ENCODE peak calls at places on chromosome 17, in seven cellular contexts. L is CD8-positive, alpha-beta T cell; R is ascending aorta; O is Peyer's patch; Y is H1; P is testis; A is endodermal cell. V is an unnamed sample.

GRCh38 chr17:82487898-82488297 is 29.4 kb downstream of the NARF start:
- DNase-seq in L (no peak), R (no peak), O (no peak), Y (no peak), P (no peak), A (no peak), V (no peak)

GRCh38 chr17:60390881-60391418 is 983 bp downstream of the USP32 start:
- DNase-seq in L (peak; percentile 26), R (no peak), O (peak; percentile 47), Y (no peak), P (peak; percentile 54), A (peak; percentile 72), V (peak; percentile 28)

GRCh38 chr17:41777579-41778188 is 8.8 kb downstream of the JUP start:
- DNase-seq in L (no peak), R (no peak), O (peak; percentile 63), Y (no peak), P (peak; percentile 60), A (no peak), V (peak; percentile 58)

GRCh38 chr17:47808036-47808829 is 13.4 kb downstream of the OSBPL7 start:
- DNase-seq in L (no peak), R (no peak), O (no peak), Y (no peak), P (no peak), A (peak; percentile 36), V (no peak)

GRCh38 chr17:76671123-76671911 is 27.8 kb upstream of the ST6GALNAC1 start:
- DNase-seq in L (peak; percentile 100), R (peak; percentile 99), O (peak; percentile 99), Y (peak; percentile 99), P (peak; percentile 100), A (peak; percentile 100), V (peak; percentile 100)

GRCh38 chr17:59093702-59094231 is 12.9 kb downstream of the TRIM37 start:
- DNase-seq in L (no peak), R (no peak), O (no peak), Y (no peak), P (peak; percentile 29), A (no peak), V (peak; percentile 64)

GRCh38 chr17:72726936-72727335 is 365.6 kb downstream of the SLC39A11 start:
- DNase-seq in L (peak; percentile 39), R (no peak), O (no peak), Y (no peak), P (no peak), A (no peak), V (no peak)

GRCh38 chr17:56676807-56677206 is 83.3 kb downstream of the NOG start:
- DNase-seq in L (no peak), R (no peak), O (no peak), Y (no peak), P (no peak), A (no peak), V (no peak)

GRCh38 chr17:15782809-15783208 is 50.7 kb downstream of the TBC1D26 start:
- DNase-seq in L (no peak), R (no peak), O (peak; percentile 63), Y (no peak), P (peak; percentile 57), A (no peak), V (no peak)

GRCh38 chr17:8109669-8110455 is 8.5 kb downstream of the ALOXE3 start:
- DNase-seq in L (peak; percentile 83), R (no peak), O (peak; percentile 84), Y (no peak), P (peak; percentile 75), A (peak; percentile 96), V (peak; percentile 55)

GRCh38 chr17:15086776-15087175 is 178.3 kb downstream of the PMP22 start:
- DNase-seq in L (no peak), R (no peak), O (no peak), Y (no peak), P (no peak), A (peak; percentile 53), V (no peak)

GRCh38 chr17:82517230-82517865 is 2.2 kb upstream of the FOXK2 start:
- DNase-seq in L (no peak), R (no peak), O (no peak), Y (no peak), P (no peak), A (no peak), V (no peak)

DNA sequence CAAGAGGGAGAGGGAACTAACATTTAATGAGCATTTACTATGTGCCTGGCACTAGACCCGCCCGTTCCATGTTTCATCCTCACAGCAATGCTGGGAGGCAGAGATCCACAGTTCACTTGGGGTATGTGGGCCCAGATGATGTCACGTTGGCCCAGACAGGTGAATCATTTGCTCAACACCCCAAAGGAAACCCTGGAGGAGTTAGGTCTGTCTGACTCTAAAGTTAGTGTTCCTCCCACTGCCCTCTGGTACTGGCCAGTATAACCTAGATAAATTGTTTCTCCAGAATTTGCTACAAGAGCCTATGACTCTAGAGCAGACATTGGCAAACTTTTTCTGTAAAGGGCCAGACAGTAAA is 164.6 kb downstream of the VPS53 start:
- DNase-seq in L (no peak), R (no peak), O (no peak), Y (no peak), P (no peak), A (no peak), V (peak; percentile 16)
- H3K27ac ChIP-seq in L (no peak overlapping the region), R (peak overlapping the region; percentile 89), O (no peak overlapping the region), Y (no peak overlapping the region), P (no peak overlapping the region), A (no peak overlapping the region), V (no peak overlapping the region)

GRCh38 chr17:36786867-36787266 is 150.4 kb upstream of the LHX1 start:
- DNase-seq in L (no peak), R (no peak), O (no peak), Y (no peak), P (no peak), A (no peak), V (no peak)
- TF ChIP-seq CTCF in L (no peak), R (no peak), O (no peak), Y (no peak), P (no peak), A (no peak), V (no peak)

GRCh38 chr17:1736348-1737281 is 6.1 kb upstream of the SERPINF2 start:
- DNase-seq in L (no peak), R (no peak), O (peak; percentile 72), Y (no peak), P (peak; percentile 95), A (no peak), V (peak; percentile 40)
- H3K27ac ChIP-seq in L (no peak overlapping the region), R (no peak overlapping the region), O (peak overlapping the region; percentile 50), Y (no peak overlapping the region), P (peak overlapping the region; percentile 84), A (peak overlapping the region; percentile 17), V (peak overlapping the region; percentile 99)

DNA sequence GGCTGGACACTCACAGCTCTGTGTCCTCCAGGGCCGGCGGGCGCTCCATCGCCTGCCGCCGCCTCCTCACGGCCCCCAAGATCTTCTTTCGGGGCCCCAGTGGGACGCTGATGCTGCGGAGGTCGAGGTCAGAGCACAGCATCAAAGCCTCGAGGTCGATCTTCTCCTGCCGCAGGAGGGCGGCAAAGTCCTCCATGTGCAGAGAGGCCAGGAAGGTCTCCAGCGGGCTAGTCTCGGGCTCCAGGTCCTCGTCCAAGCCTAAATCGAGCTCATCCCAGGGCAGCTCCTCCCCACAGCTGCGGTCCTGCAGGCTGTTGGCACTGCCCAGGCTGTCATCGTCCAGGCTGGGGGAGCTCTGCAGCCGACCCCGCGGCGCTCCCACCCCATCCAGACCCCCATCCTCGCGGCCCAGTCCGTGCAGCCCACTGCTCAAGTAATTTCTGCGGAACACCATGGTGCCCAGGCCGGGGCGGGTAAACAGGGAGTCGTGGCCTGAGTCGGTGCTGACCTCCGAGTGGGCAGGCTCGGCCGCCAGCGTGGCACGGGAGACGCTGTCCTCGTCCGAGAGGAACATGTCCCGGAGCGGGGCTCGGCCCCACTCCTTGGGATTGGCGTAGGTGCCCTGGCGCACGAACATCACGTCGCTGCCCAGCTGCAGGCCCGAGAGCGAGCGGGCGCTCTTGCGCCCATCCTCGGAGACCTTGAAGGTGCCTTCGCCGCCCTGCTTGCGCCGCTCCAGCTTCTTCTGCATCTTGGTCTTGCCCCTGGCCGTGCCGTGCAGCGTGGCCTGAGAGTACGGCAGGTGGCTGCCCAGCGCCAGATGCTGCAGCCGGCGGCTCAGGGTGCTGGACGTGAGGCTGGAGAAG is 3.4 kb downstream of the USH1G start:
- DNase-seq in L (no peak), R (no peak), O (no peak), Y (peak; percentile 25), P (peak; percentile 21), A (peak; percentile 93), V (no peak)
- TF ChIP-seq CTCF in L (no peak), R (no peak), O (peak; percentile 29), Y (peak; percentile 47), P (no peak), A (peak; percentile 67), V (no peak)

DNA sequence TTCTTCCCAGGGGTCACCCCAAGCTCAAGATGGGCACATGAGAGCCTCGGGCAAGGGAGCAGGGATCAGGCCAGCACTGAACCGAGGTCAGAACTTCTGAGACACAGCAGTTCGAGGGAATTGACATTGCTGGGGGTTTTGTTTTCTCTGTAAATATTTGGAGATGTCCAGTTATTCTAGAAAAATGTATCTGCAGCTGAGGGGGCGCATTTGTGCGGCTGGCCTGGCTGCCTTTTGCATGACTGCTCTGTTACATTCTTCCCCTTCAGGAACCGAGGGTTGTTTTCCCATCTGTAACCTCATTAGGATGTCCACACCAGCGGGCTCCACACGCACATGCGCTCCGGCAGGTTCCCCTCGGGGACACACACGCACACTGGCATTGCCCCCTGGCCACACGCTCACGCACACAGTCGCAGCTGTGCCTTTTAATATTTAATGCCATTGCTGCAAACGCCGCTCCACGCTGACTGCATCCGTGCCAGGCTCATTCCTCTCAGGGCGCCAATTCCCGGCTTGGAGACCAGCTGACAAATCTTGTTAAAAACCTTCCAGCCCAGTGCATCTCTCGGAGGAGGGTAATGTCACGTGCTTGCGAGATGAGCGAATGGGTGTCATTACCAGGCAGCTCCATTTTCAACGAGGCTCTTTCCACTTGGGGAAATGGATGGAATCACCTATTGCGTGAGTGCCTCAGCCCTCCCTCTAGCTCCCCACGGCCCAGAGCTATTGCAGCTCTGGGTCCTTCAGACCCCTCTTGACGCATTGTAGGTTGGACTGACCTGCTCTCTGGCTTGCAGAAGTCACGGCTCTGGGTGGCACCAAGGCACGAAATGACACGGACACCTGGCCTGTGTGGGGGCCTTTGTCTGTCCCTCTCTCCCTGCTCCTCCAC is 13.2 kb downstream of the CCR7 start:
- DNase-seq in L (peak; percentile 28), R (no peak), O (peak; percentile 48), Y (no peak), P (peak; percentile 46), A (peak; percentile 45), V (no peak)
- H3K27ac ChIP-seq in L (no peak overlapping the region), R (peak overlapping the region; percentile 61), O (peak overlapping the region; percentile 86), Y (no peak overlapping the region), P (peak overlapping the region; percentile 67), A (peak overlapping the region; percentile 3), V (peak overlapping the region; percentile 29)